ENCODE peak calls at places on chromosomes 5 and 9, in nine cellular contexts. One of them, this sample, is unnamed.

GRCh38 chr5:97425511-97425910 is 242.5 kb upstream of the RIOK2 start:
- DNase-seq in KBM-7: no peak
- DNase-seq in activated T-helper 1 cell treated with Interleukin-2 at 50 U/mL for 16 hours: no peak
- DNase-seq in M059J: peak
- DNase-seq in activated T-cell treated with anti-CD3 and anti-CD28 coated beads, Interleukin-2, amount 50 U/mL, for 72 hours: no peak
- DNase-seq in T1000: no peak
- DNase-seq in psoas muscle: no peak
- DNase-seq in activated T-helper 2 cell treated with anti-CD3 and anti-CD28 coated beads, Interferon-gamma antibody, Interleukin-2, Interleukin-4, amounts not matched to agents 10 μg/mL and 5 μg/mL and 100 μg/mL, durations not matched to agents 14 hours and 24 hours and 36 hours: no peak
- DNase-seq in posterior cingulate gyrus: peak
- DNase-seq in this sample: no peak

GRCh38 chr5:66877843-66878242 is 281.6 kb downstream of the MAST4 start:
- DNase-seq in activated T-helper 1 cell treated with Interleukin-2 at 50 U/mL for 16 hours: no peak
- DNase-seq in posterior cingulate gyrus: no peak
- DNase-seq in M059J: peak
- DNase-seq in psoas muscle: no peak
- DNase-seq in KBM-7: no peak
- DNase-seq in T1000: peak
- DNase-seq in activated T-helper 2 cell treated with anti-CD3 and anti-CD28 coated beads, Interferon-gamma antibody, Interleukin-2, Interleukin-4, amounts not matched to agents 10 μg/mL and 5 μg/mL and 100 μg/mL, durations not matched to agents 14 hours and 24 hours and 36 hours: no peak
- DNase-seq in activated T-cell treated with anti-CD3 and anti-CD28 coated beads, Interleukin-2, amount 50 U/mL, for 72 hours: peak
- DNase-seq in this sample: no peak

GRCh38 chr5:140365282-140365681 is 5.3 kb downstream of the SLC4A9 start:
- DNase-seq in M059J: peak
- DNase-seq in activated T-cell treated with anti-CD3 and anti-CD28 coated beads, Interleukin-2, amount 50 U/mL, for 72 hours: no peak
- DNase-seq in psoas muscle: no peak
- DNase-seq in T1000: no peak
- DNase-seq in KBM-7: no peak
- DNase-seq in activated T-helper 2 cell treated with anti-CD3 and anti-CD28 coated beads, Interferon-gamma antibody, Interleukin-2, Interleukin-4, amounts not matched to agents 10 μg/mL and 5 μg/mL and 100 μg/mL, durations not matched to agents 14 hours and 24 hours and 36 hours: no peak
- DNase-seq in posterior cingulate gyrus: peak
- DNase-seq in activated T-helper 1 cell treated with Interleukin-2 at 50 U/mL for 16 hours: no peak
- DNase-seq in this sample: no peak

GRCh38 chr5:179122411-179123108 is 62.4 kb downstream of the ZNF354C start:
- DNase-seq in M059J: no peak
- DNase-seq in KBM-7: no peak
- DNase-seq in posterior cingulate gyrus: peak
- DNase-seq in activated T-helper 1 cell treated with Interleukin-2 at 50 U/mL for 16 hours: no peak
- DNase-seq in activated T-cell treated with anti-CD3 and anti-CD28 coated beads, Interleukin-2, amount 50 U/mL, for 72 hours: no peak
- DNase-seq in psoas muscle: no peak
- DNase-seq in activated T-helper 2 cell treated with anti-CD3 and anti-CD28 coated beads, Interferon-gamma antibody, Interleukin-2, Interleukin-4, amounts not matched to agents 10 μg/mL and 5 μg/mL and 100 μg/mL, durations not matched to agents 14 hours and 24 hours and 36 hours: no peak
- DNase-seq in T1000: no peak
- DNase-seq in this sample: peak

GRCh38 chr9:137492464-137493162 is 33.5 kb upstream of the NSMF start:
- DNase-seq in T1000: no peak
- DNase-seq in psoas muscle: no peak
- DNase-seq in activated T-cell treated with anti-CD3 and anti-CD28 coated beads, Interleukin-2, amount 50 U/mL, for 72 hours: peak
- DNase-seq in posterior cingulate gyrus: peak
- DNase-seq in M059J: no peak
- DNase-seq in activated T-helper 1 cell treated with Interleukin-2 at 50 U/mL for 16 hours: no peak
- DNase-seq in activated T-helper 2 cell treated with anti-CD3 and anti-CD28 coated beads, Interferon-gamma antibody, Interleukin-2, Interleukin-4, amounts not matched to agents 10 μg/mL and 5 μg/mL and 100 μg/mL, durations not matched to agents 14 hours and 24 hours and 36 hours: peak
- DNase-seq in KBM-7: no peak
- DNase-seq in this sample: peak

GRCh38 chr9:22216730-22217160 is 207.6 kb upstream of the CDKN2B start:
- DNase-seq in psoas muscle: no peak
- DNase-seq in T1000: no peak
- DNase-seq in activated T-helper 2 cell treated with anti-CD3 and anti-CD28 coated beads, Interferon-gamma antibody, Interleukin-2, Interleukin-4, amounts not matched to agents 10 μg/mL and 5 μg/mL and 100 μg/mL, durations not matched to agents 14 hours and 24 hours and 36 hours: no peak
- DNase-seq in KBM-7: no peak
- DNase-seq in activated T-cell treated with anti-CD3 and anti-CD28 coated beads, Interleukin-2, amount 50 U/mL, for 72 hours: no peak
- DNase-seq in activated T-helper 1 cell treated with Interleukin-2 at 50 U/mL for 16 hours: no peak
- DNase-seq in posterior cingulate gyrus: no peak
- DNase-seq in M059J: peak
- DNase-seq in this sample: no peak

GRCh38 chr5:140344683-140345423 is 1.6 kb downstream of the HBEGF start:
- DNase-seq in activated T-helper 2 cell treated with anti-CD3 and anti-CD28 coated beads, Interferon-gamma antibody, Interleukin-2, Interleukin-4, amounts not matched to agents 10 μg/mL and 5 μg/mL and 100 μg/mL, durations not matched to agents 14 hours and 24 hours and 36 hours: no peak
- DNase-seq in activated T-helper 1 cell treated with Interleukin-2 at 50 U/mL for 16 hours: no peak
- DNase-seq in activated T-cell treated with anti-CD3 and anti-CD28 coated beads, Interleukin-2, amount 50 U/mL, for 72 hours: peak
- DNase-seq in psoas muscle: peak
- DNase-seq in posterior cingulate gyrus: peak
- DNase-seq in KBM-7: no peak
- DNase-seq in M059J: peak
- DNase-seq in T1000: peak
- DNase-seq in this sample: no peak

GRCh38 chr9:122340161-122340560 is 30.7 kb upstream of the PTGS1 start:
- DNase-seq in activated T-helper 1 cell treated with Interleukin-2 at 50 U/mL for 16 hours: no peak
- DNase-seq in M059J: no peak
- DNase-seq in activated T-cell treated with anti-CD3 and anti-CD28 coated beads, Interleukin-2, amount 50 U/mL, for 72 hours: no peak
- DNase-seq in KBM-7: no peak
- DNase-seq in activated T-helper 2 cell treated with anti-CD3 and anti-CD28 coated beads, Interferon-gamma antibody, Interleukin-2, Interleukin-4, amounts not matched to agents 10 μg/mL and 5 μg/mL and 100 μg/mL, durations not matched to agents 14 hours and 24 hours and 36 hours: no peak
- DNase-seq in posterior cingulate gyrus: no peak
- DNase-seq in psoas muscle: no peak
- DNase-seq in T1000: no peak
- DNase-seq in this sample: no peak

GRCh38 chr9:73863924-73864323 is 633.2 kb upstream of the RORB start:
- DNase-seq in T1000: no peak
- DNase-seq in activated T-helper 2 cell treated with anti-CD3 and anti-CD28 coated beads, Interferon-gamma antibody, Interleukin-2, Interleukin-4, amounts not matched to agents 10 μg/mL and 5 μg/mL and 100 μg/mL, durations not matched to agents 14 hours and 24 hours and 36 hours: no peak
- DNase-seq in posterior cingulate gyrus: no peak
- DNase-seq in activated T-cell treated with anti-CD3 and anti-CD28 coated beads, Interleukin-2, amount 50 U/mL, for 72 hours: no peak
- DNase-seq in psoas muscle: no peak
- DNase-seq in M059J: no peak
- DNase-seq in activated T-helper 1 cell treated with Interleukin-2 at 50 U/mL for 16 hours: no peak
- DNase-seq in KBM-7: no peak
- DNase-seq in this sample: no peak

GRCh38 chr5:28014779-28015178 is 976.4 kb upstream of the CDH9 start:
- DNase-seq in M059J: peak
- DNase-seq in activated T-helper 2 cell treated with anti-CD3 and anti-CD28 coated beads, Interferon-gamma antibody, Interleukin-2, Interleukin-4, amounts not matched to agents 10 μg/mL and 5 μg/mL and 100 μg/mL, durations not matched to agents 14 hours and 24 hours and 36 hours: no peak
- DNase-seq in T1000: no peak
- DNase-seq in activated T-helper 1 cell treated with Interleukin-2 at 50 U/mL for 16 hours: no peak
- DNase-seq in psoas muscle: no peak
- DNase-seq in posterior cingulate gyrus: no peak
- DNase-seq in activated T-cell treated with anti-CD3 and anti-CD28 coated beads, Interleukin-2, amount 50 U/mL, for 72 hours: peak
- DNase-seq in KBM-7: peak
- DNase-seq in this sample: no peak

GRCh38 chr5:1127991-1128785 is 16.3 kb upstream of the SLC12A7 start:
- DNase-seq in KBM-7: no peak
- DNase-seq in posterior cingulate gyrus: no peak
- DNase-seq in M059J: no peak
- DNase-seq in T1000: no peak
- DNase-seq in activated T-helper 2 cell treated with anti-CD3 and anti-CD28 coated beads, Interferon-gamma antibody, Interleukin-2, Interleukin-4, amounts not matched to agents 10 μg/mL and 5 μg/mL and 100 μg/mL, durations not matched to agents 14 hours and 24 hours and 36 hours: no peak
- DNase-seq in psoas muscle: peak
- DNase-seq in activated T-cell treated with anti-CD3 and anti-CD28 coated beads, Interleukin-2, amount 50 U/mL, for 72 hours: no peak
- DNase-seq in activated T-helper 1 cell treated with Interleukin-2 at 50 U/mL for 16 hours: no peak
- DNase-seq in this sample: no peak

GRCh38 chr5:9546973-9547947 is 1.4 kb upstream of the SEMA5A start:
- DNase-seq in KBM-7: no peak
- DNase-seq in T1000: peak
- DNase-seq in activated T-cell treated with anti-CD3 and anti-CD28 coated beads, Interleukin-2, amount 50 U/mL, for 72 hours: no peak
- DNase-seq in psoas muscle: peak
- DNase-seq in M059J: peak
- DNase-seq in activated T-helper 2 cell treated with anti-CD3 and anti-CD28 coated beads, Interferon-gamma antibody, Interleukin-2, Interleukin-4, amounts not matched to agents 10 μg/mL and 5 μg/mL and 100 μg/mL, durations not matched to agents 14 hours and 24 hours and 36 hours: no peak
- DNase-seq in posterior cingulate gyrus: no peak
- DNase-seq in activated T-helper 1 cell treated with Interleukin-2 at 50 U/mL for 16 hours: no peak
- DNase-seq in this sample: no peak

GRCh38 chr9:70988551-70988950 is 132.9 kb downstream of the TRPM3 start:
- DNase-seq in activated T-helper 2 cell treated with anti-CD3 and anti-CD28 coated beads, Interferon-gamma antibody, Interleukin-2, Interleukin-4, amounts not matched to agents 10 μg/mL and 5 μg/mL and 100 μg/mL, durations not matched to agents 14 hours and 24 hours and 36 hours: no peak
- DNase-seq in T1000: no peak
- DNase-seq in activated T-cell treated with anti-CD3 and anti-CD28 coated beads, Interleukin-2, amount 50 U/mL, for 72 hours: no peak
- DNase-seq in posterior cingulate gyrus: no peak
- DNase-seq in activated T-helper 1 cell treated with Interleukin-2 at 50 U/mL for 16 hours: no peak
- DNase-seq in KBM-7: no peak
- DNase-seq in psoas muscle: no peak
- DNase-seq in M059J: no peak
- DNase-seq in this sample: no peak

GRCh38 chr5:39772307-39772706 is 347.5 kb upstream of the DAB2 start:
- DNase-seq in T1000: no peak
- DNase-seq in KBM-7: no peak
- DNase-seq in activated T-helper 2 cell treated with anti-CD3 and anti-CD28 coated beads, Interferon-gamma antibody, Interleukin-2, Interleukin-4, amounts not matched to agents 10 μg/mL and 5 μg/mL and 100 μg/mL, durations not matched to agents 14 hours and 24 hours and 36 hours: no peak
- DNase-seq in activated T-cell treated with anti-CD3 and anti-CD28 coated beads, Interleukin-2, amount 50 U/mL, for 72 hours: no peak
- DNase-seq in M059J: peak
- DNase-seq in psoas muscle: no peak
- DNase-seq in posterior cingulate gyrus: no peak
- DNase-seq in activated T-helper 1 cell treated with Interleukin-2 at 50 U/mL for 16 hours: no peak
- DNase-seq in this sample: no peak

GRCh38 chr9:16058131-16058549 is 505.3 kb downstream of the CCDC171 start:
- DNase-seq in psoas muscle: no peak
- DNase-seq in activated T-cell treated with anti-CD3 and anti-CD28 coated beads, Interleukin-2, amount 50 U/mL, for 72 hours: peak
- DNase-seq in KBM-7: no peak
- DNase-seq in M059J: peak
- DNase-seq in activated T-helper 1 cell treated with Interleukin-2 at 50 U/mL for 16 hours: no peak
- DNase-seq in T1000: no peak
- DNase-seq in activated T-helper 2 cell treated with anti-CD3 and anti-CD28 coated beads, Interferon-gamma antibody, Interleukin-2, Interleukin-4, amounts not matched to agents 10 μg/mL and 5 μg/mL and 100 μg/mL, durations not matched to agents 14 hours and 24 hours and 36 hours: no peak
- DNase-seq in posterior cingulate gyrus: no peak
- DNase-seq in this sample: no peak

GRCh38 chr5:61298580-61298979 is 33.5 kb upstream of the ZSWIM6 start:
- DNase-seq in M059J: peak
- DNase-seq in activated T-cell treated with anti-CD3 and anti-CD28 coated beads, Interleukin-2, amount 50 U/mL, for 72 hours: no peak
- DNase-seq in psoas muscle: no peak
- DNase-seq in KBM-7: no peak
- DNase-seq in activated T-helper 2 cell treated with anti-CD3 and anti-CD28 coated beads, Interferon-gamma antibody, Interleukin-2, Interleukin-4, amounts not matched to agents 10 μg/mL and 5 μg/mL and 100 μg/mL, durations not matched to agents 14 hours and 24 hours and 36 hours: no peak
- DNase-seq in T1000: no peak
- DNase-seq in activated T-helper 1 cell treated with Interleukin-2 at 50 U/mL for 16 hours: no peak
- DNase-seq in posterior cingulate gyrus: no peak
- DNase-seq in this sample: no peak

GRCh38 chr9:121359358-121360294 is 10.4 kb downstream of the STOM start:
- DNase-seq in T1000: no peak
- DNase-seq in psoas muscle: no peak
- DNase-seq in KBM-7: peak
- DNase-seq in M059J: peak
- DNase-seq in activated T-helper 2 cell treated with anti-CD3 and anti-CD28 coated beads, Interferon-gamma antibody, Interleukin-2, Interleukin-4, amounts not matched to agents 10 μg/mL and 5 μg/mL and 100 μg/mL, durations not matched to agents 14 hours and 24 hours and 36 hours: no peak
- DNase-seq in activated T-helper 1 cell treated with Interleukin-2 at 50 U/mL for 16 hours: no peak
- DNase-seq in activated T-cell treated with anti-CD3 and anti-CD28 coated beads, Interleukin-2, amount 50 U/mL, for 72 hours: no peak
- DNase-seq in posterior cingulate gyrus: no peak
- DNase-seq in this sample: no peak

GRCh38 chr5:107812570-107813141 is 141.9 kb upstream of the EFNA5 start:
- DNase-seq in T1000: no peak
- DNase-seq in KBM-7: peak
- DNase-seq in activated T-helper 2 cell treated with anti-CD3 and anti-CD28 coated beads, Interferon-gamma antibody, Interleukin-2, Interleukin-4, amounts not matched to agents 10 μg/mL and 5 μg/mL and 100 μg/mL, durations not matched to agents 14 hours and 24 hours and 36 hours: no peak
- DNase-seq in activated T-cell treated with anti-CD3 and anti-CD28 coated beads, Interleukin-2, amount 50 U/mL, for 72 hours: no peak
- DNase-seq in posterior cingulate gyrus: no peak
- DNase-seq in psoas muscle: no peak
- DNase-seq in M059J: peak
- DNase-seq in activated T-helper 1 cell treated with Interleukin-2 at 50 U/mL for 16 hours: no peak
- DNase-seq in this sample: no peak

GRCh38 chr9:136219276-136219675 is 14.3 kb upstream of the LHX3 start:
- DNase-seq in activated T-helper 2 cell treated with anti-CD3 and anti-CD28 coated beads, Interferon-gamma antibody, Interleukin-2, Interleukin-4, amounts not matched to agents 10 μg/mL and 5 μg/mL and 100 μg/mL, durations not matched to agents 14 hours and 24 hours and 36 hours: no peak
- DNase-seq in T1000: peak
- DNase-seq in psoas muscle: no peak
- DNase-seq in KBM-7: no peak
- DNase-seq in posterior cingulate gyrus: no peak
- DNase-seq in activated T-cell treated with anti-CD3 and anti-CD28 coated beads, Interleukin-2, amount 50 U/mL, for 72 hours: no peak
- DNase-seq in M059J: peak
- DNase-seq in activated T-helper 1 cell treated with Interleukin-2 at 50 U/mL for 16 hours: no peak
- DNase-seq in this sample: no peak

GRCh38 chr5:134184155-134185135 is 7.7 kb upstream of the SKP1 start:
- DNase-seq in M059J: peak
- DNase-seq in activated T-helper 1 cell treated with Interleukin-2 at 50 U/mL for 16 hours: peak
- DNase-seq in activated T-cell treated with anti-CD3 and anti-CD28 coated beads, Interleukin-2, amount 50 U/mL, for 72 hours: peak
- DNase-seq in KBM-7: peak
- DNase-seq in psoas muscle: peak
- DNase-seq in activated T-helper 2 cell treated with anti-CD3 and anti-CD28 coated beads, Interferon-gamma antibody, Interleukin-2, Interleukin-4, amounts not matched to agents 10 μg/mL and 5 μg/mL and 100 μg/mL, durations not matched to agents 14 hours and 24 hours and 36 hours: peak
- DNase-seq in T1000: peak
- DNase-seq in posterior cingulate gyrus: peak
- DNase-seq in this sample: peak

GRCh38 chr9:13915591-13916301 is 398.2 kb downstream of the NFIB start:
- DNase-seq in psoas muscle: no peak
- DNase-seq in T1000: no peak
- DNase-seq in activated T-helper 1 cell treated with Interleukin-2 at 50 U/mL for 16 hours: no peak
- DNase-seq in KBM-7: no peak
- DNase-seq in M059J: peak
- DNase-seq in activated T-helper 2 cell treated with anti-CD3 and anti-CD28 coated beads, Interferon-gamma antibody, Interleukin-2, Interleukin-4, amounts not matched to agents 10 μg/mL and 5 μg/mL and 100 μg/mL, durations not matched to agents 14 hours and 24 hours and 36 hours: no peak
- DNase-seq in posterior cingulate gyrus: no peak
- DNase-seq in activated T-cell treated with anti-CD3 and anti-CD28 coated beads, Interleukin-2, amount 50 U/mL, for 72 hours: no peak
- DNase-seq in this sample: no peak

GRCh38 chr5:159214486-159215271 is 5.3 kb upstream of the RNF145 start:
- DNase-seq in KBM-7: no peak
- DNase-seq in psoas muscle: no peak
- DNase-seq in activated T-cell treated with anti-CD3 and anti-CD28 coated beads, Interleukin-2, amount 50 U/mL, for 72 hours: no peak
- DNase-seq in activated T-helper 1 cell treated with Interleukin-2 at 50 U/mL for 16 hours: no peak
- DNase-seq in T1000: no peak
- DNase-seq in M059J: no peak
- DNase-seq in activated T-helper 2 cell treated with anti-CD3 and anti-CD28 coated beads, Interferon-gamma antibody, Interleukin-2, Interleukin-4, amounts not matched to agents 10 μg/mL and 5 μg/mL and 100 μg/mL, durations not matched to agents 14 hours and 24 hours and 36 hours: no peak
- DNase-seq in posterior cingulate gyrus: no peak
- DNase-seq in this sample: no peak

GRCh38 chr9:20551236-20551635 is 71.1 kb downstream of the MLLT3 start:
- DNase-seq in activated T-helper 2 cell treated with anti-CD3 and anti-CD28 coated beads, Interferon-gamma antibody, Interleukin-2, Interleukin-4, amounts not matched to agents 10 μg/mL and 5 μg/mL and 100 μg/mL, durations not matched to agents 14 hours and 24 hours and 36 hours: no peak
- DNase-seq in KBM-7: no peak
- DNase-seq in M059J: peak
- DNase-seq in T1000: no peak
- DNase-seq in posterior cingulate gyrus: no peak
- DNase-seq in psoas muscle: no peak
- DNase-seq in activated T-cell treated with anti-CD3 and anti-CD28 coated beads, Interleukin-2, amount 50 U/mL, for 72 hours: no peak
- DNase-seq in activated T-helper 1 cell treated with Interleukin-2 at 50 U/mL for 16 hours: no peak
- DNase-seq in this sample: no peak

GRCh38 chr5:62812653-62813329 is 234.2 kb downstream of the LRRC70 start:
- DNase-seq in activated T-cell treated with anti-CD3 and anti-CD28 coated beads, Interleukin-2, amount 50 U/mL, for 72 hours: no peak
- DNase-seq in psoas muscle: no peak
- DNase-seq in KBM-7: no peak
- DNase-seq in T1000: no peak
- DNase-seq in posterior cingulate gyrus: no peak
- DNase-seq in activated T-helper 1 cell treated with Interleukin-2 at 50 U/mL for 16 hours: no peak
- DNase-seq in activated T-helper 2 cell treated with anti-CD3 and anti-CD28 coated beads, Interferon-gamma antibody, Interleukin-2, Interleukin-4, amounts not matched to agents 10 μg/mL and 5 μg/mL and 100 μg/mL, durations not matched to agents 14 hours and 24 hours and 36 hours: no peak
- DNase-seq in M059J: no peak
- DNase-seq in this sample: no peak

GRCh38 chr9:88196456-88196855 is 58.2 kb upstream of the SPATA31C2 start:
- DNase-seq in M059J: peak
- DNase-seq in activated T-helper 2 cell treated with anti-CD3 and anti-CD28 coated beads, Interferon-gamma antibody, Interleukin-2, Interleukin-4, amounts not matched to agents 10 μg/mL and 5 μg/mL and 100 μg/mL, durations not matched to agents 14 hours and 24 hours and 36 hours: no peak
- DNase-seq in activated T-helper 1 cell treated with Interleukin-2 at 50 U/mL for 16 hours: no peak
- DNase-seq in T1000: no peak
- DNase-seq in posterior cingulate gyrus: no peak
- DNase-seq in psoas muscle: no peak
- DNase-seq in activated T-cell treated with anti-CD3 and anti-CD28 coated beads, Interleukin-2, amount 50 U/mL, for 72 hours: no peak
- DNase-seq in KBM-7: no peak
- DNase-seq in this sample: no peak

GRCh38 chr9:4984171-4984570 is 901 bp upstream of the JAK2 start:
- DNase-seq in activated T-helper 2 cell treated with anti-CD3 and anti-CD28 coated beads, Interferon-gamma antibody, Interleukin-2, Interleukin-4, amounts not matched to agents 10 μg/mL and 5 μg/mL and 100 μg/mL, durations not matched to agents 14 hours and 24 hours and 36 hours: no peak
- DNase-seq in M059J: no peak
- DNase-seq in psoas muscle: no peak
- DNase-seq in T1000: no peak
- DNase-seq in activated T-helper 1 cell treated with Interleukin-2 at 50 U/mL for 16 hours: no peak
- DNase-seq in KBM-7: no peak
- DNase-seq in posterior cingulate gyrus: peak
- DNase-seq in activated T-cell treated with anti-CD3 and anti-CD28 coated beads, Interleukin-2, amount 50 U/mL, for 72 hours: no peak
- DNase-seq in this sample: no peak

GRCh38 chr5:171898379-171898778 is 108.1 kb downstream of the FBXW11 start:
- DNase-seq in activated T-helper 1 cell treated with Interleukin-2 at 50 U/mL for 16 hours: no peak
- DNase-seq in activated T-cell treated with anti-CD3 and anti-CD28 coated beads, Interleukin-2, amount 50 U/mL, for 72 hours: no peak
- DNase-seq in activated T-helper 2 cell treated with anti-CD3 and anti-CD28 coated beads, Interferon-gamma antibody, Interleukin-2, Interleukin-4, amounts not matched to agents 10 μg/mL and 5 μg/mL and 100 μg/mL, durations not matched to agents 14 hours and 24 hours and 36 hours: no peak
- DNase-seq in T1000: no peak
- DNase-seq in psoas muscle: no peak
- DNase-seq in KBM-7: no peak
- DNase-seq in posterior cingulate gyrus: no peak
- DNase-seq in M059J: no peak
- DNase-seq in this sample: no peak

GRCh38 chr9:116541402-116541801 is 145.7 kb upstream of the TRIM32 start:
- DNase-seq in psoas muscle: no peak
- DNase-seq in activated T-helper 1 cell treated with Interleukin-2 at 50 U/mL for 16 hours: no peak
- DNase-seq in activated T-cell treated with anti-CD3 and anti-CD28 coated beads, Interleukin-2, amount 50 U/mL, for 72 hours: no peak
- DNase-seq in posterior cingulate gyrus: no peak
- DNase-seq in KBM-7: no peak
- DNase-seq in T1000: no peak
- DNase-seq in activated T-helper 2 cell treated with anti-CD3 and anti-CD28 coated beads, Interferon-gamma antibody, Interleukin-2, Interleukin-4, amounts not matched to agents 10 μg/mL and 5 μg/mL and 100 μg/mL, durations not matched to agents 14 hours and 24 hours and 36 hours: no peak
- DNase-seq in M059J: no peak
- DNase-seq in this sample: no peak

GRCh38 chr5:149030392-149030791 is 32.5 kb downstream of the SH3TC2 start:
- DNase-seq in posterior cingulate gyrus: no peak
- DNase-seq in activated T-helper 1 cell treated with Interleukin-2 at 50 U/mL for 16 hours: no peak
- DNase-seq in psoas muscle: no peak
- DNase-seq in activated T-helper 2 cell treated with anti-CD3 and anti-CD28 coated beads, Interferon-gamma antibody, Interleukin-2, Interleukin-4, amounts not matched to agents 10 μg/mL and 5 μg/mL and 100 μg/mL, durations not matched to agents 14 hours and 24 hours and 36 hours: no peak
- DNase-seq in activated T-cell treated with anti-CD3 and anti-CD28 coated beads, Interleukin-2, amount 50 U/mL, for 72 hours: no peak
- DNase-seq in M059J: peak
- DNase-seq in T1000: no peak
- DNase-seq in KBM-7: no peak
- DNase-seq in this sample: no peak

GRCh38 chr9:68705636-68706578 is 867 bp downstream of the PIP5K1B start:
- DNase-seq in activated T-helper 1 cell treated with Interleukin-2 at 50 U/mL for 16 hours: no peak
- DNase-seq in KBM-7: peak
- DNase-seq in psoas muscle: peak
- DNase-seq in T1000: no peak
- DNase-seq in activated T-cell treated with anti-CD3 and anti-CD28 coated beads, Interleukin-2, amount 50 U/mL, for 72 hours: peak
- DNase-seq in activated T-helper 2 cell treated with anti-CD3 and anti-CD28 coated beads, Interferon-gamma antibody, Interleukin-2, Interleukin-4, amounts not matched to agents 10 μg/mL and 5 μg/mL and 100 μg/mL, durations not matched to agents 14 hours and 24 hours and 36 hours: peak
- DNase-seq in posterior cingulate gyrus: peak
- DNase-seq in M059J: peak
- DNase-seq in this sample: peak

GRCh38 chr5:81427566-81427965 is 33.6 kb upstream of the ACOT12 start:
- DNase-seq in activated T-helper 1 cell treated with Interleukin-2 at 50 U/mL for 16 hours: no peak
- DNase-seq in posterior cingulate gyrus: no peak
- DNase-seq in activated T-cell treated with anti-CD3 and anti-CD28 coated beads, Interleukin-2, amount 50 U/mL, for 72 hours: no peak
- DNase-seq in T1000: no peak
- DNase-seq in M059J: no peak
- DNase-seq in psoas muscle: no peak
- DNase-seq in activated T-helper 2 cell treated with anti-CD3 and anti-CD28 coated beads, Interferon-gamma antibody, Interleukin-2, Interleukin-4, amounts not matched to agents 10 μg/mL and 5 μg/mL and 100 μg/mL, durations not matched to agents 14 hours and 24 hours and 36 hours: no peak
- DNase-seq in KBM-7: no peak
- DNase-seq in this sample: no peak

This sample was measured in dorsolateral prefrontal cortex.